ENCODE peak calls at places on chromosomes 13 and 19, in five cellular contexts. B is EL, P is KBM-7, I is AG09319, R is PC-3. K is an unnamed sample.

GRCh38 chr19:4730740-4731171 is 7.1 kb upstream of the DPP9 start:
- DNase-seq in B (peak), P (peak), I (no peak), R (peak), K (peak)

GRCh38 chr19:48516536-48516935 is 4.9 kb upstream of the LMTK3 start:
- DNase-seq in B (no peak), P (no peak), I (no peak), R (no peak), K (no peak)

GRCh38 chr13:70394149-70394548 is 285.9 kb upstream of the KLHL1 start:
- DNase-seq in B (no peak), P (no peak), I (no peak), R (no peak), K (no peak)

GRCh38 chr19:15170345-15170744 is 30.4 kb downstream of the NOTCH3 start:
- DNase-seq in B (no peak), P (no peak), I (no peak), R (no peak), K (no peak)

GRCh38 chr13:95197548-95197947 is 103.7 kb downstream of the ABCC4 start:
- DNase-seq in B (no peak), P (no peak), I (no peak), R (no peak), K (no peak)

GRCh38 chr19:54207908-54208783 is 7.5 kb downstream of the RPS9 start:
- DNase-seq in B (peak), P (peak), I (peak), R (peak), K (no peak)

GRCh38 chr19:56167064-56167578 is 8.7 kb upstream of the GALP start:
- DNase-seq in B (no peak), P (peak), I (no peak), R (peak), K (peak)

GRCh38 chr13:54945978-54946377 is 1917.4 kb downstream of the OLFM4 start:
- DNase-seq in B (no peak), P (no peak), I (no peak), R (no peak), K (no peak)

GRCh38 chr13:56700324-56700723 is 440.4 kb upstream of the PRR20A start:
- DNase-seq in B (no peak), P (peak), I (no peak), R (no peak), K (no peak)